ENCODE peak calls at places on chromosomes 16 and 17, in four cellular contexts. H is nephron progenitor cell, A is neural crest cell, S is NCI-H1092. B is an unnamed sample.

GRCh38 chr16:70482624-70483023 is 28.2 kb downstream of the FCSK start:
- DNase-seq in H (no peak), A (no peak), S (no peak), B (no peak)

GRCh38 chr16:7888421-7888820 is 555.8 kb downstream of the RBFOX1 start:
- DNase-seq in H (peak; percentile 2), A (no peak), S (no peak), B (no peak)

GRCh38 chr17:40952675-40953074 is 14.1 kb downstream of the KRT39 start:
- DNase-seq in H (no peak), A (no peak), S (no peak), B (no peak)

GRCh38 chr16:714079-714478 is 839 bp upstream of the METRN start:
- DNase-seq in H (no peak), A (no peak), S (no peak), B (no peak)

GRCh38 chr17:45702666-45703266 is 81.4 kb upstream of the CRHR1 start:
- DNase-seq in H (peak; percentile 35), A (no peak), S (no peak), B (no peak)

GRCh38 chr16:67104061-67104460 is 5.7 kb upstream of the PHAF1 start:
- DNase-seq in H (peak; percentile 15), A (peak; percentile 7), S (no peak), B (no peak)

GRCh38 chr17:3963214-3964201 is 729 bp downstream of the ATP2A3 start:
- DNase-seq in H (no peak), A (no peak), S (no peak), B (no peak)

GRCh38 chr16:70772493-70772892 is 28.5 kb downstream of the VAC14 start:
- DNase-seq in H (no peak), A (no peak), S (no peak), B (no peak)

GRCh38 chr17:7047566-7047965 is 3.7 kb upstream of the SLC16A11 start:
- DNase-seq in H (no peak), A (no peak), S (no peak), B (no peak)

GRCh38 chr16:89548344-89549006 is 12.0 kb upstream of the RPL13 start:
- DNase-seq in H (no peak), A (no peak), S (no peak), B (no peak)

GRCh38 chr16:88854306-88855111 is 2.2 kb downstream of the GALNS start:
- DNase-seq in H (no peak), A (no peak), S (no peak), B (no peak)

GRCh38 chr17:15038656-15039055 is 226.5 kb downstream of the PMP22 start:
- DNase-seq in H (no peak), A (no peak), S (no peak), B (no peak)

GRCh38 chr17:58783380-58783779 is 27.7 kb downstream of the PPM1E start:
- DNase-seq in H (no peak), A (no peak), S (peak; percentile 59), B (peak; percentile 94)

GRCh38 chr17:65287040-65287439 is 149.9 kb downstream of the RGS9 start:
- DNase-seq in H (no peak), A (no peak), S (no peak), B (no peak)

GRCh38 chr17:42023524-42024349 is 3.8 kb downstream of the NKIRAS2 start:
- DNase-seq in H (no peak), A (no peak), S (no peak), B (no peak)

B was measured in NCI-H345.